ENCODE peak calls at places on chromosomes 13 and 19, in seven cellular contexts. T, U, I, G, A, B and H are unnamed samples.

GRCh38 chr19:51694318-51695085 is 1.4 kb downstream of the SPACA6 start:
- DNase-seq in T (peak), U (no peak), I (no peak), G (no peak), A (no peak), B (no peak), H (no peak)

GRCh38 chr13:91323349-91323748 is 24.1 kb upstream of the MIR17HG start:
- DNase-seq in T (no peak), U (no peak), I (no peak), G (no peak), A (no peak), B (no peak), H (no peak)

GRCh38 chr13:83153833-83154232 is 728.4 kb downstream of the SLITRK1 start:
- DNase-seq in T (no peak), U (no peak), I (no peak), G (no peak), A (no peak), B (no peak), H (no peak)

GRCh38 chr19:11382898-11383705 is 1.0 kb downstream of the EPOR start:
- DNase-seq in T (peak), U (peak), I (peak), G (peak), A (peak), B (no peak), H (no peak)

GRCh38 chr13:59261928-59262488 is 901.7 kb downstream of the DIAPH3 start:
- DNase-seq in T (no peak), U (no peak), I (no peak), G (peak), A (peak), B (no peak), H (no peak)

GRCh38 chr19:50549059-50549926 is 18.9 kb downstream of the LRRC4B start:
- DNase-seq in T (peak), U (no peak), I (no peak), G (no peak), A (no peak), B (no peak), H (no peak)

GRCh38 chr19:16070366-16070990 is 5.8 kb upstream of the TPM4 start:
- DNase-seq in T (peak), U (peak), I (peak), G (no peak), A (peak), B (no peak), H (peak)

GRCh38 chr13:99033814-99034213 is 56.0 kb upstream of the DOCK9 start:
- DNase-seq in T (peak), U (no peak), I (no peak), G (peak), A (no peak), B (no peak), H (peak)

GRCh38 chr13:48315981-48316380 is 12.4 kb downstream of the RB1 start:
- DNase-seq in T (peak), U (peak), I (no peak), G (no peak), A (no peak), B (no peak), H (no peak)

GRCh38 chr19:14138576-14139265 is 2.3 kb upstream of the ASF1B start:
- DNase-seq in T (peak), U (peak), I (no peak), G (no peak), A (no peak), B (no peak), H (no peak)

GRCh38 chr19:14136509-14137281 is at the start of gene ASF1B:
- DNase-seq in T (peak), U (peak), I (peak), G (peak), A (peak), B (peak), H (peak)

GRCh38 chr19:14139944-14140343 is 3.6 kb upstream of the ASF1B start:
- DNase-seq in T (no peak), U (peak), I (no peak), G (peak), A (no peak), B (no peak), H (no peak)

GRCh38 chr19:14135355-14135754 is 1.0 kb downstream of the ASF1B start:
- DNase-seq in T (no peak), U (no peak), I (no peak), G (no peak), A (no peak), B (no peak), H (no peak)

DNA sequence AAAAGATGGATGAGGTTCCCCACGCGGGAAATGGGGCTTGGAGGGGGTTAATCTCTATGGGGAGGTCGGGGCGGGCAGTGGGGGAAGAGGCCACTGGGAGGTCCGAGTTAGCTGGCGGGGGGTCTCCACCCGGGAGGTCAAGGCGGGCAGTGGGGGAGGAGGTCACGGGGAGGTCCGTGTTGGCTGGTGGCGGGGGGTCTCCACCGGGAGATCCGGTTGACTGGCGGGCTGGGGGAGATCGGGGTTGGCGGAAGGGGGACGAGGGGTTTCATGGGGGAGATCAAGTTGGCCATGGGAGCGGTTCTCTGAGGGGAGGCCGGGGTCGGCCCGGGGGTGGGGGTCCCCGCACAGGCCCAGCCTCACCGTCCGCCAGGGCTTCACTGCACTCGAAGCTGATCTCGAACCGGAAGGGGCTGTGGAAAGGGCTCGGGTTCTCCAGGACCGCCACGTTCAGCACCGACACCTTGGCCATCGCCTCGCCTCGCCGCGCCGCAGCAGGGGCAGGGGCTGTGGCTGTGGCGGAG is 342 bp downstream of the ASF1B start:
- DNase-seq in T (peak), U (no peak), I (no peak), G (no peak), A (no peak), B (no peak), H (no peak)
- H3K27ac ChIP-seq in T (no peak), U (peak), I (peak), G (no peak), A (peak), B (no peak), H (peak)

DNA sequence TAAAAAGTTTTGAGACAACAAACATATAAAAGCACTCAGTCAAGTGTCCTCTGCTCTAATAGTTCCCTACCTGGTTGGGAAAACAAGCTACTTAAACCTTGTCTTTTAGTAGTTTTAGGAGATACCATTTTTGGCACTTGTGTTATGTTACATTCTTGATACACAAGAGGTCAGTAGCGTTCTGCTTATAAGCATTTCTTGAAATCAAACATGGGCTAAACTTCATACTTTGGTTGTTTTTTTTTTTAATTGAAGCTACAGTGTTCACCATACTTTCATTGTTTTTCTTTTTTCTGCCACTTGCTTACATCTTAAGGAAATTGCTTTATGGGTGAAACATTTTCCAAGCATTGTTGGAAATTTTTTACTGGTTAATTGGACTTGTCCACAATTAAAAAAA is 12.9 kb downstream of the NHLRC3 start:
- DNase-seq in T (no peak), U (no peak), I (no peak), G (peak), A (peak), B (no peak), H (peak)
- TF ChIP-seq CTCF in T (peak), U (peak), I (peak), G (peak), A (peak), B (peak), H (peak)

GRCh38 chr19:13576726-13577125 is 70.4 kb upstream of the CACNA1A start:
- DNase-seq in T (no peak), U (no peak), I (no peak), G (no peak), A (no peak), B (no peak), H (no peak)
- H3K27ac ChIP-seq in T (no peak), U (no peak), I (no peak), G (no peak), A (no peak), B (no peak), H (no peak)

GRCh38 chr19:58229255-58229639 is 533 bp downstream of the ZNF544 start:
- DNase-seq in T (no peak), U (no peak), I (peak), G (peak), A (peak), B (no peak), H (peak)
- TF ChIP-seq CTCF in T (peak), U (no peak), I (no peak), G (peak), A (no peak), B (peak), H (peak)

GRCh38 chr13:108212901-108213300 is 2.4 kb downstream of the LIG4 start:
- DNase-seq in T (no peak), U (no peak), I (no peak), G (no peak), A (no peak), B (no peak), H (no peak)

GRCh38 chr13:108213946-108214345 is 1.4 kb downstream of the LIG4 start:
- DNase-seq in T (no peak), U (no peak), I (no peak), G (peak), A (no peak), B (no peak), H (peak)

GRCh38 chr13:108215428-108215827 is at the start of gene LIG4:
- DNase-seq in T (peak), U (peak), I (peak), G (peak), A (peak), B (peak), H (peak)

GRCh38 chr13:108218044-108218974 is at the start of gene ABHD13:
- DNase-seq in T (peak), U (peak), I (peak), G (peak), A (peak), B (peak), H (peak)

DNA sequence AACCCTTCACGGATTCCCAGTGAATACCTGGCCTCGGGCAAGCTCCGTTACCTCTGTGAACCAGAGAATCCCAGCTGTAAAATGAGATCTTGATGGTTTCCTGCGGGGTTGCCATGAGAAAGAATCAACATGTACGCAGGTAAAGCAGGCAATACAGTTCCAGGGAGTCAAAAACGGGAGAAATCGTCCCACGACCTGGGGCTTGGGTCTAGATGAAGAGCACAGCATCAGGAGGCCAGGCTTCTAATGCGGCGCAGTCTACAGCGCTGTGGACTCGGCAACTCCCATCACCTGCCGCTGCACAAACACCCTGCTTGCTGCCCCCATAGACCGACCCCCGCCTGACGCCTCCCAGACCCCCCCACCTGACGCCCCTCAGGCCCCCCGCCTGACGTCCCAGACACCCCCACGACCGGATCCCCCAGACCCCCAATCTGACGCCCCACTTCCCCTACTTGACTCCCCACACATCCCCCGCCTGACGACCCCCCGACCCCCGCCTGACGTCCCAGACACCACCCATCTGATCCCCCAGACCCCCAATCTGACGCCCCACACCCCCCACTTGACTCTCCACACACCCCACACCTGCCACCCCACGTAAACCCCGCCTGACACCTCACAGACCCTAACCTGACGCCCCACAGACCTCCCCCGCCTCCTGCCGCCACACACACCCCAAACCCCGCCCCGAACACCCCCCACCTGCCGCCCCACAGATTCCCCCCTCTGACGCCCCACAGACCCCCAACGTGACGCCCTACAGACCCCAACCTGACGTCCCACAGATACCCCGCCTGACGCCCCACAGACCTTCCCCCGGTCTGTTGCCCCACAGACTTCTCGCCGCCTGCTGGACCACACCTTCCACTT is 589 bp downstream of the LIG4 start:
- DNase-seq in T (no peak), U (peak), I (no peak), G (peak), A (no peak), B (no peak), H (peak)
- H3K27ac ChIP-seq in T (peak), U (no peak), I (no peak), G (no peak), A (peak), B (no peak), H (peak)

GRCh38 chr19:29687244-29687896 is 22.1 kb downstream of the PLEKHF1 start:
- DNase-seq in T (peak), U (no peak), I (no peak), G (no peak), A (peak), B (peak), H (peak)

GRCh38 chr19:29694166-29694565 is 20.9 kb downstream of the C19orf12 start:
- DNase-seq in T (peak), U (no peak), I (no peak), G (no peak), A (no peak), B (no peak), H (no peak)

GRCh38 chr19:29687897-29688728 is 22.9 kb downstream of the PLEKHF1 start:
- DNase-seq in T (peak), U (no peak), I (no peak), G (no peak), A (peak), B (no peak), H (no peak)

GRCh38 chr19:29694669-29695627 is 20.1 kb downstream of the C19orf12 start:
- DNase-seq in T (peak), U (peak), I (peak), G (peak), A (peak), B (no peak), H (peak)

GRCh38 chr19:29690842-29691241 is 24.2 kb downstream of the C19orf12 start:
- DNase-seq in T (peak), U (no peak), I (peak), G (peak), A (peak), B (no peak), H (peak)
- TF ChIP-seq CTCF in T (peak), U (peak), I (peak), G (peak), A (peak), B (no peak), H (no peak)

DNA sequence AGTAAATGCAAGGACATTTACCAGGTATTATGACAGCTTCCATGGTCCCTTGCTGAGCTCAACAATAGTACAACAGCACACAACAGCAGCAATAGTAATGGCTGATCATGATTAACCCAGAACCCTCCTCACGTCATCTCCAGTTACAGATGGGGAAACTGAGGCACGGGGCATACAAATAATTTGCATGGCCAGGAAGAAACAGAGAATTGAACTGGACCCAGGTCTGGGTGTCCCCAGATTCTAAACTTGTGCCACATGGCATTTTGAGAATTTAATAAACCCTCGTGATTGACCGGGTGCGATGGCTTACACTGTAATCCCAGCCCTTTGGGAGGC is 7.2 kb downstream of the MAST3 start:
- DNase-seq in T (no peak), U (no peak), I (no peak), G (no peak), A (no peak), B (no peak), H (no peak)
- H3K27ac ChIP-seq in T (peak), U (no peak), I (no peak), G (no peak), A (peak), B (no peak), H (peak)

GRCh38 chr19:42268704-42269517 is at the start of gene CIC:
- DNase-seq in T (peak), U (peak), I (peak), G (peak), A (peak), B (peak), H (peak)

GRCh38 chr19:42269518-42270345 is 680 bp downstream of the CIC start:
- DNase-seq in T (no peak), U (no peak), I (no peak), G (no peak), A (no peak), B (no peak), H (no peak)

GRCh38 chr19:42267644-42268141 is 1.4 kb upstream of the CIC start:
- DNase-seq in T (no peak), U (no peak), I (no peak), G (no peak), A (no peak), B (no peak), H (no peak)

GRCh38 chr19:42270346-42271044 is 1.4 kb downstream of the CIC start:
- DNase-seq in T (peak), U (no peak), I (peak), G (no peak), A (peak), B (no peak), H (peak)

GRCh38 chr19:42268142-42268703 is 829 bp upstream of the CIC start:
- DNase-seq in T (peak), U (peak), I (peak), G (peak), A (peak), B (peak), H (peak)
- TF ChIP-seq CTCF in T (no peak), U (no peak), I (no peak), G (no peak), A (no peak), B (no peak), H (no peak)